ENCODE peak calls at places on chromosome 7, in five cellular contexts. One of them, this sample, is unnamed.

GRCh38 chr7:77199008-77199966 is at the start of gene FGL2:
- DNase-seq in endodermal cell: peak
- DNase-seq in SK-N-SH: no peak
- DNase-seq in endothelial cell: peak
- DNase-seq in activated CD8-positive, alpha-beta T cell treated with anti-CD3 and anti-CD28 coated beads for 36 hours: peak
- DNase-seq in this sample: peak

GRCh38 chr7:139915864-139916716 is 87.0 kb downstream of the TBXAS1 start:
- DNase-seq in endodermal cell: no peak
- DNase-seq in SK-N-SH: peak
- DNase-seq in endothelial cell: no peak
- DNase-seq in activated CD8-positive, alpha-beta T cell treated with anti-CD3 and anti-CD28 coated beads for 36 hours: peak
- DNase-seq in this sample: no peak

GRCh38 chr7:28845106-28845505 is 113.0 kb downstream of the TRIL start:
- DNase-seq in endodermal cell: no peak
- DNase-seq in SK-N-SH: no peak
- DNase-seq in endothelial cell: no peak
- DNase-seq in activated CD8-positive, alpha-beta T cell treated with anti-CD3 and anti-CD28 coated beads for 36 hours: no peak
- DNase-seq in this sample: no peak

GRCh38 chr7:49812534-49812933 is 39.1 kb downstream of the VWC2 start:
- DNase-seq in endodermal cell: no peak
- DNase-seq in SK-N-SH: no peak
- DNase-seq in endothelial cell: no peak
- DNase-seq in activated CD8-positive, alpha-beta T cell treated with anti-CD3 and anti-CD28 coated beads for 36 hours: no peak
- DNase-seq in this sample: no peak

GRCh38 chr7:25795824-25796235 is 356.2 kb upstream of the NFE2L3 start:
- DNase-seq in endodermal cell: no peak
- DNase-seq in SK-N-SH: no peak
- DNase-seq in endothelial cell: no peak
- DNase-seq in activated CD8-positive, alpha-beta T cell treated with anti-CD3 and anti-CD28 coated beads for 36 hours: no peak
- DNase-seq in this sample: no peak

GRCh38 chr7:22578048-22578770 is 78.2 kb upstream of the STEAP1B start:
- DNase-seq in endodermal cell: no peak
- DNase-seq in SK-N-SH: no peak
- DNase-seq in endothelial cell: no peak
- DNase-seq in activated CD8-positive, alpha-beta T cell treated with anti-CD3 and anti-CD28 coated beads for 36 hours: no peak
- DNase-seq in this sample: no peak

GRCh38 chr7:89623018-89623672 is 531.1 kb upstream of the STEAP1 start:
- DNase-seq in endodermal cell: peak
- DNase-seq in SK-N-SH: peak
- DNase-seq in endothelial cell: peak
- DNase-seq in activated CD8-positive, alpha-beta T cell treated with anti-CD3 and anti-CD28 coated beads for 36 hours: peak
- DNase-seq in this sample: no peak

GRCh38 chr7:139808401-139808800 is 20.7 kb upstream of the TBXAS1 start:
- DNase-seq in endodermal cell: no peak
- DNase-seq in SK-N-SH: no peak
- DNase-seq in endothelial cell: no peak
- DNase-seq in activated CD8-positive, alpha-beta T cell treated with anti-CD3 and anti-CD28 coated beads for 36 hours: no peak
- DNase-seq in this sample: no peak

GRCh38 chr7:68362745-68363518 is 1235.3 kb upstream of the AUTS2 start:
- DNase-seq in endodermal cell: no peak
- DNase-seq in SK-N-SH: no peak
- DNase-seq in endothelial cell: no peak
- DNase-seq in activated CD8-positive, alpha-beta T cell treated with anti-CD3 and anti-CD28 coated beads for 36 hours: no peak
- DNase-seq in this sample: no peak

GRCh38 chr7:23597064-23597907 is at the start of gene CCDC126:
- DNase-seq in endodermal cell: peak
- DNase-seq in SK-N-SH: peak
- DNase-seq in endothelial cell: peak
- DNase-seq in activated CD8-positive, alpha-beta T cell treated with anti-CD3 and anti-CD28 coated beads for 36 hours: peak
- DNase-seq in this sample: peak

GRCh38 chr7:68381731-68382130 is 1216.5 kb upstream of the AUTS2 start:
- DNase-seq in endodermal cell: no peak
- DNase-seq in SK-N-SH: no peak
- DNase-seq in endothelial cell: no peak
- DNase-seq in activated CD8-positive, alpha-beta T cell treated with anti-CD3 and anti-CD28 coated beads for 36 hours: no peak
- DNase-seq in this sample: no peak

GRCh38 chr7:22696672-22697071 is 30.3 kb upstream of the IL6 start:
- DNase-seq in endodermal cell: no peak
- DNase-seq in SK-N-SH: no peak
- DNase-seq in endothelial cell: no peak
- DNase-seq in activated CD8-positive, alpha-beta T cell treated with anti-CD3 and anti-CD28 coated beads for 36 hours: peak
- DNase-seq in this sample: no peak

GRCh38 chr7:43922726-43923125 is 3.5 kb upstream of the UBE2D4 start:
- DNase-seq in endodermal cell: no peak
- DNase-seq in SK-N-SH: no peak
- DNase-seq in endothelial cell: no peak
- DNase-seq in activated CD8-positive, alpha-beta T cell treated with anti-CD3 and anti-CD28 coated beads for 36 hours: no peak
- DNase-seq in this sample: no peak

GRCh38 chr7:118214051-118214832 is 10.3 kb upstream of the ANKRD7 start:
- DNase-seq in endodermal cell: no peak
- DNase-seq in SK-N-SH: peak
- DNase-seq in endothelial cell: peak
- DNase-seq in activated CD8-positive, alpha-beta T cell treated with anti-CD3 and anti-CD28 coated beads for 36 hours: peak
- DNase-seq in this sample: peak

GRCh38 chr7:50590535-50590934 is 25.3 kb upstream of the DDC start:
- DNase-seq in endodermal cell: no peak
- DNase-seq in SK-N-SH: no peak
- DNase-seq in endothelial cell: no peak
- DNase-seq in activated CD8-positive, alpha-beta T cell treated with anti-CD3 and anti-CD28 coated beads for 36 hours: no peak
- DNase-seq in this sample: no peak

GRCh38 chr7:100433592-100434296 is 2.6 kb downstream of the PPP1R35 start:
- DNase-seq in endodermal cell: no peak
- DNase-seq in SK-N-SH: no peak
- DNase-seq in endothelial cell: no peak
- DNase-seq in activated CD8-positive, alpha-beta T cell treated with anti-CD3 and anti-CD28 coated beads for 36 hours: no peak
- DNase-seq in this sample: no peak

GRCh38 chr7:44273681-44274622 is 51.4 kb downstream of the CAMK2B start:
- DNase-seq in endodermal cell: no peak
- DNase-seq in SK-N-SH: no peak
- DNase-seq in endothelial cell: no peak
- DNase-seq in activated CD8-positive, alpha-beta T cell treated with anti-CD3 and anti-CD28 coated beads for 36 hours: peak
- DNase-seq in this sample: no peak

GRCh38 chr7:148340881-148341280 is 249.7 kb upstream of the C7orf33 start:
- DNase-seq in endodermal cell: peak
- DNase-seq in SK-N-SH: no peak
- DNase-seq in endothelial cell: no peak
- DNase-seq in activated CD8-positive, alpha-beta T cell treated with anti-CD3 and anti-CD28 coated beads for 36 hours: no peak
- DNase-seq in this sample: no peak

GRCh38 chr7:151891182-151891581 is 14.3 kb upstream of the PRKAG2 start:
- DNase-seq in endodermal cell: peak
- DNase-seq in SK-N-SH: peak
- DNase-seq in endothelial cell: no peak
- DNase-seq in activated CD8-positive, alpha-beta T cell treated with anti-CD3 and anti-CD28 coated beads for 36 hours: no peak
- DNase-seq in this sample: no peak

GRCh38 chr7:23299770-23300300 is 696 bp downstream of the MALSU1 start:
- DNase-seq in endodermal cell: no peak
- DNase-seq in SK-N-SH: peak
- DNase-seq in endothelial cell: no peak
- DNase-seq in activated CD8-positive, alpha-beta T cell treated with anti-CD3 and anti-CD28 coated beads for 36 hours: peak
- DNase-seq in this sample: no peak

GRCh38 chr7:135390829-135391228 is 119.1 kb downstream of the CNOT4 start:
- DNase-seq in endodermal cell: no peak
- DNase-seq in SK-N-SH: no peak
- DNase-seq in endothelial cell: no peak
- DNase-seq in activated CD8-positive, alpha-beta T cell treated with anti-CD3 and anti-CD28 coated beads for 36 hours: no peak
- DNase-seq in this sample: no peak

GRCh38 chr7:45920543-45921380 is at the start of gene IGFBP3:
- DNase-seq in endodermal cell: peak
- DNase-seq in SK-N-SH: peak
- DNase-seq in endothelial cell: peak
- DNase-seq in activated CD8-positive, alpha-beta T cell treated with anti-CD3 and anti-CD28 coated beads for 36 hours: no peak
- DNase-seq in this sample: peak

GRCh38 chr7:102395620-102395957 is 574 bp upstream of the PRKRIP1 start:
- DNase-seq in endodermal cell: no peak
- DNase-seq in SK-N-SH: no peak
- DNase-seq in endothelial cell: no peak
- DNase-seq in activated CD8-positive, alpha-beta T cell treated with anti-CD3 and anti-CD28 coated beads for 36 hours: no peak
- DNase-seq in this sample: no peak

GRCh38 chr7:43784030-43785001 is 25.8 kb downstream of the BLVRA start:
- DNase-seq in endodermal cell: no peak
- DNase-seq in SK-N-SH: no peak
- DNase-seq in endothelial cell: no peak
- DNase-seq in activated CD8-positive, alpha-beta T cell treated with anti-CD3 and anti-CD28 coated beads for 36 hours: peak
- DNase-seq in this sample: no peak

GRCh38 chr7:42233939-42234338 is 3.1 kb downstream of the GLI3 start:
- DNase-seq in endodermal cell: no peak
- DNase-seq in SK-N-SH: no peak
- DNase-seq in endothelial cell: no peak
- DNase-seq in activated CD8-positive, alpha-beta T cell treated with anti-CD3 and anti-CD28 coated beads for 36 hours: no peak
- DNase-seq in this sample: no peak

GRCh38 chr7:22586101-22586805 is 86.3 kb upstream of the STEAP1B start:
- DNase-seq in endodermal cell: no peak
- DNase-seq in SK-N-SH: no peak
- DNase-seq in endothelial cell: no peak
- DNase-seq in activated CD8-positive, alpha-beta T cell treated with anti-CD3 and anti-CD28 coated beads for 36 hours: no peak
- DNase-seq in this sample: no peak

GRCh38 chr7:83872501-83872900 is 223.6 kb upstream of the SEMA3E start:
- DNase-seq in endodermal cell: no peak
- DNase-seq in SK-N-SH: no peak
- DNase-seq in endothelial cell: no peak
- DNase-seq in activated CD8-positive, alpha-beta T cell treated with anti-CD3 and anti-CD28 coated beads for 36 hours: no peak
- DNase-seq in this sample: no peak

GRCh38 chr7:6917258-6917657 is 91.2 kb upstream of the CCZ1B start:
- DNase-seq in endodermal cell: no peak
- DNase-seq in SK-N-SH: peak
- DNase-seq in endothelial cell: no peak
- DNase-seq in activated CD8-positive, alpha-beta T cell treated with anti-CD3 and anti-CD28 coated beads for 36 hours: no peak
- DNase-seq in this sample: no peak

GRCh38 chr7:85516675-85517074 is 329.8 kb upstream of the SEMA3D start:
- DNase-seq in endodermal cell: no peak
- DNase-seq in SK-N-SH: no peak
- DNase-seq in endothelial cell: no peak
- DNase-seq in activated CD8-positive, alpha-beta T cell treated with anti-CD3 and anti-CD28 coated beads for 36 hours: no peak
- DNase-seq in this sample: no peak

GRCh38 chr7:40447345-40447744 is 312.5 kb downstream of the SUGCT start:
- DNase-seq in endodermal cell: peak
- DNase-seq in SK-N-SH: no peak
- DNase-seq in endothelial cell: no peak
- DNase-seq in activated CD8-positive, alpha-beta T cell treated with anti-CD3 and anti-CD28 coated beads for 36 hours: no peak
- DNase-seq in this sample: no peak

GRCh38 chr7:151696738-151697514 is 177.2 kb upstream of the RHEB start:
- DNase-seq in endodermal cell: peak
- DNase-seq in SK-N-SH: peak
- DNase-seq in endothelial cell: no peak
- DNase-seq in activated CD8-positive, alpha-beta T cell treated with anti-CD3 and anti-CD28 coated beads for 36 hours: no peak
- DNase-seq in this sample: no peak

GRCh38 chr7:103915958-103916357 is 73.5 kb downstream of the RELN start:
- DNase-seq in endodermal cell: no peak
- DNase-seq in SK-N-SH: no peak
- DNase-seq in endothelial cell: no peak
- DNase-seq in activated CD8-positive, alpha-beta T cell treated with anti-CD3 and anti-CD28 coated beads for 36 hours: peak
- DNase-seq in this sample: no peak

GRCh38 chr7:23894891-23895569 is 185.0 kb downstream of the STK31 start:
- DNase-seq in endodermal cell: no peak
- DNase-seq in SK-N-SH: no peak
- DNase-seq in endothelial cell: no peak
- DNase-seq in activated CD8-positive, alpha-beta T cell treated with anti-CD3 and anti-CD28 coated beads for 36 hours: peak
- DNase-seq in this sample: no peak

GRCh38 chr7:2355079-2356008 is 717 bp downstream of the EIF3B start:
- DNase-seq in endodermal cell: peak
- DNase-seq in SK-N-SH: no peak
- DNase-seq in endothelial cell: peak
- DNase-seq in activated CD8-positive, alpha-beta T cell treated with anti-CD3 and anti-CD28 coated beads for 36 hours: peak
- DNase-seq in this sample: no peak

GRCh38 chr7:2082357-2083038 is 150.2 kb downstream of the MAD1L1 start:
- DNase-seq in endodermal cell: no peak
- DNase-seq in SK-N-SH: peak
- DNase-seq in endothelial cell: no peak
- DNase-seq in activated CD8-positive, alpha-beta T cell treated with anti-CD3 and anti-CD28 coated beads for 36 hours: no peak
- DNase-seq in this sample: no peak

GRCh38 chr7:111750878-111751277 is 188.6 kb upstream of the IMMP2L start:
- DNase-seq in endodermal cell: no peak
- DNase-seq in SK-N-SH: no peak
- DNase-seq in endothelial cell: no peak
- DNase-seq in activated CD8-positive, alpha-beta T cell treated with anti-CD3 and anti-CD28 coated beads for 36 hours: no peak
- DNase-seq in this sample: no peak
- TF ChIP-seq CTCF in endodermal cell: no peak
- TF ChIP-seq CTCF in SK-N-SH: no peak
- TF ChIP-seq CTCF in endothelial cell: no peak
- TF ChIP-seq CTCF in activated CD8-positive, alpha-beta T cell treated with anti-CD3 and anti-CD28 coated beads for 36 hours: no peak
- TF ChIP-seq CTCF in this sample: no peak

GRCh38 chr7:47947355-47947749 is 914 bp downstream of the PKD1L1 start:
- DNase-seq in endodermal cell: no peak
- DNase-seq in SK-N-SH: no peak
- DNase-seq in endothelial cell: no peak
- DNase-seq in activated CD8-positive, alpha-beta T cell treated with anti-CD3 and anti-CD28 coated beads for 36 hours: no peak
- DNase-seq in this sample: peak
- TF ChIP-seq CTCF in endodermal cell: no peak
- TF ChIP-seq CTCF in SK-N-SH: no peak
- TF ChIP-seq CTCF in endothelial cell: no peak
- TF ChIP-seq CTCF in activated CD8-positive, alpha-beta T cell treated with anti-CD3 and anti-CD28 coated beads for 36 hours: no peak
- TF ChIP-seq CTCF in this sample: no peak

GRCh38 chr7:17560516-17560915 is 262.1 kb downstream of the AHR start:
- DNase-seq in endodermal cell: no peak
- DNase-seq in SK-N-SH: no peak
- DNase-seq in endothelial cell: no peak
- DNase-seq in activated CD8-positive, alpha-beta T cell treated with anti-CD3 and anti-CD28 coated beads for 36 hours: no peak
- DNase-seq in this sample: no peak

GRCh38 chr7:17559388-17559787 is 260.9 kb downstream of the AHR start:
- DNase-seq in endodermal cell: no peak
- DNase-seq in SK-N-SH: no peak
- DNase-seq in endothelial cell: no peak
- DNase-seq in activated CD8-positive, alpha-beta T cell treated with anti-CD3 and anti-CD28 coated beads for 36 hours: no peak
- DNase-seq in this sample: no peak

GRCh38 chr7:17558135-17558534 is 259.7 kb downstream of the AHR start:
- DNase-seq in endodermal cell: no peak
- DNase-seq in SK-N-SH: no peak
- DNase-seq in endothelial cell: no peak
- DNase-seq in activated CD8-positive, alpha-beta T cell treated with anti-CD3 and anti-CD28 coated beads for 36 hours: no peak
- DNase-seq in this sample: no peak

GRCh38 chr7:17557305-17557704 is 258.9 kb downstream of the AHR start:
- DNase-seq in endodermal cell: no peak
- DNase-seq in SK-N-SH: no peak
- DNase-seq in endothelial cell: no peak
- DNase-seq in activated CD8-positive, alpha-beta T cell treated with anti-CD3 and anti-CD28 coated beads for 36 hours: no peak
- DNase-seq in this sample: no peak

GRCh38 chr7:17558558-17559332 is 260.3 kb downstream of the AHR start:
- DNase-seq in endodermal cell: no peak
- DNase-seq in SK-N-SH: no peak
- DNase-seq in endothelial cell: no peak
- DNase-seq in activated CD8-positive, alpha-beta T cell treated with anti-CD3 and anti-CD28 coated beads for 36 hours: no peak
- DNase-seq in this sample: no peak
- TF ChIP-seq CTCF in endodermal cell: no peak
- TF ChIP-seq CTCF in SK-N-SH: no peak
- TF ChIP-seq CTCF in endothelial cell: no peak
- TF ChIP-seq CTCF in activated CD8-positive, alpha-beta T cell treated with anti-CD3 and anti-CD28 coated beads for 36 hours: no peak
- TF ChIP-seq CTCF in this sample: no peak

GRCh38 chr7:106583133-106583532 is 77.8 kb downstream of the CCDC71L start:
- DNase-seq in endodermal cell: no peak
- DNase-seq in SK-N-SH: no peak
- DNase-seq in endothelial cell: no peak
- DNase-seq in activated CD8-positive, alpha-beta T cell treated with anti-CD3 and anti-CD28 coated beads for 36 hours: no peak
- DNase-seq in this sample: no peak

GRCh38 chr7:106584914-106585759 is 75.8 kb downstream of the CCDC71L start:
- DNase-seq in endodermal cell: no peak
- DNase-seq in SK-N-SH: no peak
- DNase-seq in endothelial cell: no peak
- DNase-seq in activated CD8-positive, alpha-beta T cell treated with anti-CD3 and anti-CD28 coated beads for 36 hours: no peak
- DNase-seq in this sample: no peak

GRCh38 chr7:106583706-106584690 is 77.0 kb downstream of the CCDC71L start:
- DNase-seq in endodermal cell: no peak
- DNase-seq in SK-N-SH: no peak
- DNase-seq in endothelial cell: no peak
- DNase-seq in activated CD8-positive, alpha-beta T cell treated with anti-CD3 and anti-CD28 coated beads for 36 hours: no peak
- DNase-seq in this sample: no peak

GRCh38 chr7:106582365-106582764 is 78.6 kb downstream of the CCDC71L start:
- DNase-seq in endodermal cell: no peak
- DNase-seq in SK-N-SH: no peak
- DNase-seq in endothelial cell: no peak
- DNase-seq in activated CD8-positive, alpha-beta T cell treated with anti-CD3 and anti-CD28 coated beads for 36 hours: no peak
- DNase-seq in this sample: no peak
- TF ChIP-seq CTCF in endodermal cell: peak
- TF ChIP-seq CTCF in SK-N-SH: no peak
- TF ChIP-seq CTCF in endothelial cell: no peak
- TF ChIP-seq CTCF in activated CD8-positive, alpha-beta T cell treated with anti-CD3 and anti-CD28 coated beads for 36 hours: no peak
- TF ChIP-seq CTCF in this sample: no peak

This sample was measured in ascending aorta.